ENCODE peak calls at places on chromosome 12, in seven cellular contexts. D is nephron progenitor cell, H is endothelial cell, Q is GM23338, S is HCT116, I is HepG2, M is GM12865. A is an unnamed sample.

GRCh38 chr12:107319536-107320030 is 226.2 kb upstream of the CRY1 start:
- DNase-seq in D (peak; percentile 50), H (peak; percentile 5), Q (no peak), S (no peak), I (no peak), M (no peak), A (no peak)

GRCh38 chr12:39239484-39240143 is 203.3 kb downstream of the KIF21A start:
- DNase-seq in D (no peak), H (no peak), Q (no peak), S (no peak), I (no peak), M (no peak), A (no peak)

GRCh38 chr12:52907092-52907810 is 2.4 kb upstream of the KRT8 start:
- DNase-seq in D (no peak), H (no peak), Q (no peak), S (no peak), I (peak; percentile 48), M (no peak), A (no peak)

GRCh38 chr12:100799770-100800169 is 5.2 kb downstream of the ANO4 start:
- DNase-seq in D (no peak), H (no peak), Q (no peak), S (no peak), I (no peak), M (no peak), A (no peak)

GRCh38 chr12:30106204-30106603 is 322.5 kb upstream of the TMTC1 start:
- DNase-seq in D (peak; percentile 3), H (peak; percentile 24), Q (no peak), S (no peak), I (no peak), M (no peak), A (no peak)

GRCh38 chr12:78315018-78315417 is 484.3 kb downstream of the NAV3 start:
- DNase-seq in D (no peak), H (no peak), Q (no peak), S (no peak), I (no peak), M (no peak), A (no peak)

GRCh38 chr12:11765817-11766794 is 116.6 kb downstream of the ETV6 start:
- DNase-seq in D (peak; percentile 26), H (peak; percentile 39), Q (no peak), S (no peak), I (no peak), M (peak; percentile 94), A (peak; percentile 58)

GRCh38 chr12:6183689-6184441 is 16.3 kb upstream of the CD9 start:
- DNase-seq in D (no peak), H (no peak), Q (no peak), S (no peak), I (peak; percentile 68), M (no peak), A (peak; percentile 33)

GRCh38 chr12:97716356-97716755 is 253.8 kb downstream of the RMST start:
- DNase-seq in D (no peak), H (no peak), Q (peak; percentile 67), S (no peak), I (peak; percentile 9), M (peak; percentile 41), A (no peak)

GRCh38 chr12:127613056-127613455 is 653.9 kb upstream of the TMEM132C start:
- DNase-seq in D (no peak), H (no peak), Q (no peak), S (no peak), I (no peak), M (no peak), A (no peak)

GRCh38 chr12:1439201-1439600 is 155.2 kb downstream of the FBXL14 start:
- DNase-seq in D (no peak), H (no peak), Q (no peak), S (no peak), I (no peak), M (no peak), A (no peak)

GRCh38 chr12:116924558-116925453 is 14.1 kb downstream of the FBXW8 start:
- DNase-seq in D (no peak), H (no peak), Q (no peak), S (peak; percentile 44), I (peak; percentile 51), M (peak; percentile 88), A (no peak)

GRCh38 chr12:754871-755562 is 2.6 kb downstream of the WNK1 start:
- DNase-seq in D (no peak), H (no peak), Q (peak; percentile 51), S (no peak), I (peak; percentile 70), M (peak; percentile 65), A (no peak)

GRCh38 chr12:54853933-54854538 is at the start of gene MUCL1:
- DNase-seq in D (peak; percentile 65), H (peak; percentile 73), Q (peak; percentile 88), S (peak; percentile 62), I (peak; percentile 48), M (peak; percentile 78), A (peak; percentile 69)

GRCh38 chr12:95208678-95209077 is 8.6 kb downstream of the FGD6 start:
- DNase-seq in D (no peak), H (no peak), Q (no peak), S (no peak), I (no peak), M (no peak), A (no peak)

GRCh38 chr12:86551146-86551571 is 295.0 kb upstream of the MGAT4C start:
- DNase-seq in D (no peak), H (no peak), Q (no peak), S (no peak), I (no peak), M (no peak), A (no peak)

GRCh38 chr12:122130150-122130549 is 43.9 kb downstream of the IL31 start:
- DNase-seq in D (no peak), H (no peak), Q (no peak), S (peak; percentile 28), I (no peak), M (no peak), A (no peak)

GRCh38 chr12:26721800-26722199 is 111.2 kb downstream of the ITPR2 start:
- DNase-seq in D (no peak), H (no peak), Q (no peak), S (no peak), I (no peak), M (no peak), A (no peak)

GRCh38 chr12:58566599-58566998 is 353.7 kb downstream of the LRIG3 start:
- DNase-seq in D (no peak), H (no peak), Q (no peak), S (no peak), I (no peak), M (no peak), A (no peak)

GRCh38 chr12:130401703-130402102 is 64.0 kb downstream of the PIWIL1 start:
- DNase-seq in D (no peak), H (no peak), Q (peak; percentile 21), S (no peak), I (peak; percentile 12), M (peak; percentile 2), A (no peak)

GRCh38 chr12:25585021-25585523 is 32.0 kb upstream of the LMNTD1 start:
- DNase-seq in D (no peak), H (no peak), Q (no peak), S (no peak), I (no peak), M (no peak), A (no peak)

DNA sequence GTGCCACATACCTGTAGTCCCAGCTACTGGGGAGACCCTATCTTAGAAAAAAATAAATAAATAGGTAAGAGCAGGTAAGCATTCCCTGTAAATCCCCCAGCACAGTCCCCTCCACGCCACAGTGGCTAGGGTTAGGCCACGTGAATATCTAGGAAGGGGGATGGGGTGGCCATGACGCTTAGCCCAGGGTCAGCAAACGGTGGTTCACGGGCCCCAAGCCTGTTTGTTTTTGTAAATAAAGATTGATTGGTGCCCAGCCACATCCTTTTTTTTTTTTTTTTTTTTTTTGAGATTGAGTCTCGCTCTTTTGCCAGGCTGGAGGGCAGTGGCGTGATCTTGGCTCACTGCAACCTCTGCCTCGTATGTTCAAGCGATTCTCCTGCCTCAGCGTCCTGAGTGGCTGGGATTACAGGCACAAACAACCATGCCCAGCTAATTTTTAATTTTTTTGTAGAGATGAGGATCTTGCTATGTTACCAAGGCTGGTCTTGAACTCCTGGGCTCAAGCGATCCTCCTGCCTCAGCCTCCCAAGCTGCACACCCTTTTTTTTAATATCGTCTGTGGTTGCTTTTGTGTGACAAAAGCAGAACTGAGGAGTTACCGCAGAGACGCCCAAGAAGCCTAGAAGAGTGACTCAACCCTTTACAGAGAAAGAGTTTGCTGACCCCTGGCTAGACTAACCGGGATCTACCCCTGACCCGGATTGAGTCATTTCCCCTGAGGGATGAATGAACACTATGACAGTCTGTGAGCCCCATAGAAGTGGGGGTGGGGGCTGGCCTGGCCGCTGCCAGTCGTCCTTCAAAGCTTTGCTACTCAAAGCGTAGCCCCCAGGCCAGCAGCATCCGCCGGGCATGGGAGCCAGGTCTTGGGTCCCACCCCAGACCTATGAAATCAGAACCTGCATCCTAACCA is 113.7 kb upstream of the NCOR2 start:
- DNase-seq in D (no peak), H (no peak), Q (peak; percentile 63), S (peak; percentile 79), I (peak; percentile 80), M (peak; percentile 83), A (peak; percentile 95)
- TF ChIP-seq CTCF in D (no peak), H (no peak), Q (peak; percentile 33), S (peak; percentile 36), I (peak; percentile 57), M (peak; percentile 32), A (peak; percentile 40)

DNA sequence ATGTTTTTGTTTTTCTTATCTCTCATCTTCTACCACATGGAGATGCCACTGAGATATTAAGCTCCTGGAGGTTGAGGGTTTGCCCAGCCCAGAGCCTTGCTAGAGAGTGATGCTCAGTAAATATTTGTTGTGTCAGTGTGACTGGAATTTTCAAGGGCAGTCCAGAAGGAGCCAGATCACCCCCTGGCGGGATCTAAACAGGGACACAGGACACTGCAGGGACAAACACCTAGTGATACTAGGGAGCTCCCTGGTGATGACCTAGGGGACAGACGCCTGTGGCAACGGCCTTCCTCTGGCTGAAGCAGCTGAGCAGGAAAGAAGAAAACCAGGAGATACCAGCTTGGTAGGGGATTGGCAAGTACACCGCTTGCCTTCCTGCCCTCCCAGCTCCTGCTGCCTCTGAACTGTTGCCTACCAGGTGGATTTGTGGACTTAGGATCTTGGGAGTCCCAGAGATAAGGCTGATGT is 714.4 kb upstream of the TBX3 start:
- DNase-seq in D (no peak), H (no peak), Q (no peak), S (no peak), I (peak; percentile 92), M (no peak), A (no peak)
- TF ChIP-seq CTCF in D (no peak), H (no peak), Q (no peak), S (peak; percentile 8), I (peak; percentile 96), M (peak; percentile 5), A (no peak)

GRCh38 chr12:15591811-15592210 is 197.4 kb downstream of the EPS8 start:
- DNase-seq in D (no peak), H (no peak), Q (no peak), S (no peak), I (no peak), M (no peak), A (no peak)
- TF ChIP-seq CTCF in D (no peak), H (no peak), Q (no peak), S (no peak), I (no peak), M (no peak), A (no peak)

GRCh38 chr12:16387919-16388318 is 40.5 kb downstream of the MGST1 start:
- DNase-seq in D (no peak), H (no peak), Q (no peak), S (no peak), I (no peak), M (no peak), A (no peak)

GRCh38 chr12:16389594-16389993 is 42.1 kb downstream of the MGST1 start:
- DNase-seq in D (no peak), H (no peak), Q (no peak), S (no peak), I (no peak), M (no peak), A (no peak)

GRCh38 chr12:16384732-16385131 is 37.3 kb downstream of the MGST1 start:
- DNase-seq in D (no peak), H (no peak), Q (peak; percentile 19), S (no peak), I (no peak), M (no peak), A (no peak)

GRCh38 chr12:16385779-16386646 is 38.6 kb downstream of the MGST1 start:
- DNase-seq in D (peak; percentile 20), H (peak; percentile 21), Q (peak; percentile 65), S (no peak), I (peak; percentile 88), M (peak; percentile 10), A (no peak)
- TF ChIP-seq CTCF in D (peak; percentile 42), H (no peak), Q (peak; percentile 59), S (peak; percentile 24), I (peak; percentile 91), M (peak; percentile 20), A (peak; percentile 24)

A was measured in CD14-positive monocyte.